ENCODE peak calls at places on chromosome 19, in nine cellular contexts. F is AG09319, D is K562, N is endodermal cell, R is colonic mucosa, G is Calu3, U is stomach, Y is right atrium auricular region, E is breast epithelium. O is an unnamed sample.

GRCh38 chr19:5993516-5994406 is 15.8 kb upstream of the RANBP3 start:
- DNase-seq in N (no peak), F (no peak), Y (peak), R (no peak), G (no peak), D (no peak), U (peak), E (no peak), O (no peak)

GRCh38 chr19:51712461-51713081 is 11.2 kb downstream of the HAS1 start:
- DNase-seq in E (no peak), N (peak), F (no peak), U (no peak), D (no peak), R (no peak), G (peak), Y (no peak), O (no peak)

GRCh38 chr19:29372461-29372860 is 153.3 kb upstream of the VSTM2B start:
- DNase-seq in Y (peak), G (no peak), D (no peak), R (no peak), N (peak), E (no peak), U (no peak), F (no peak), O (no peak)

GRCh38 chr19:41893899-41894298 is 10.9 kb downstream of the ARHGEF1 start:
- DNase-seq in D (no peak), N (peak), R (no peak), E (no peak), Y (no peak), G (no peak), U (no peak), F (no peak), O (no peak)

GRCh38 chr19:41294393-41294792 is 15.6 kb upstream of the CCDC97 start:
- DNase-seq in U (no peak), G (no peak), E (no peak), D (no peak), F (no peak), N (no peak), R (no peak), Y (no peak), O (no peak)

GRCh38 chr19:48556163-48556562 is 4.2 kb downstream of the SULT2B1 start:
- DNase-seq in Y (no peak), U (no peak), F (no peak), R (peak), N (peak), E (no peak), D (no peak), G (peak), O (no peak)

GRCh38 chr19:7562646-7563393 is 27.3 kb downstream of the PNPLA6 start:
- DNase-seq in D (peak), N (peak), G (no peak), E (no peak), U (no peak), R (no peak), Y (no peak), F (no peak), O (no peak)

GRCh38 chr19:41000310-41000737 is 9.2 kb downstream of the CYP2B6 start:
- DNase-seq in E (no peak), N (no peak), F (no peak), U (peak), Y (no peak), G (peak), D (no peak), R (peak), O (no peak)

GRCh38 chr19:42032428-42032827 is 37.6 kb downstream of the GRIK5 start:
- DNase-seq in R (no peak), E (no peak), N (peak), G (peak), F (no peak), U (no peak), D (no peak), Y (no peak), O (no peak)

GRCh38 chr19:19463348-19464117 is 51.8 kb downstream of the TSSK6 start:
- DNase-seq in U (no peak), D (no peak), F (no peak), N (no peak), R (no peak), G (no peak), E (no peak), Y (peak), O (no peak)

GRCh38 chr19:8259142-8259921 is 48.8 kb downstream of the CD320 start:
- DNase-seq in N (no peak), E (peak), R (no peak), U (no peak), D (no peak), Y (no peak), F (no peak), G (no peak), O (no peak)

GRCh38 chr19:31356587-31357314 is 7.5 kb upstream of the TSHZ3 start:
- DNase-seq in G (no peak), F (no peak), R (peak), Y (no peak), D (peak), U (no peak), N (peak), E (no peak), O (no peak)

GRCh38 chr19:14118165-14119051 is 846 bp upstream of the PRKACA start:
- DNase-seq in N (no peak), F (peak), G (no peak), R (peak), Y (peak), U (peak), D (no peak), E (peak), O (peak)

GRCh38 chr19:40576181-40576584 is 490 bp upstream of the SHKBP1 start:
- DNase-seq in U (no peak), R (no peak), Y (no peak), E (no peak), F (no peak), D (peak), G (no peak), N (peak), O (no peak)

GRCh38 chr19:50896591-50897190 is 14.5 kb downstream of the KLK4 start:
- DNase-seq in U (no peak), F (no peak), Y (no peak), D (peak), R (no peak), E (no peak), N (no peak), G (peak), O (peak)

GRCh38 chr19:29263305-29264080 is 50.5 kb upstream of the UQCRFS1 start:
- DNase-seq in R (peak), D (peak), G (peak), F (no peak), E (no peak), Y (peak), N (peak), U (peak), O (no peak)

GRCh38 chr19:42203700-42204099 is 13.8 kb downstream of the DEDD2 start:
- DNase-seq in Y (no peak), R (no peak), N (no peak), D (no peak), F (no peak), U (no peak), E (no peak), G (no peak), O (no peak)

GRCh38 chr19:52963229-52963760 is 614 bp upstream of the ZNF816 start:
- DNase-seq in F (no peak), N (peak), E (no peak), G (no peak), R (peak), Y (no peak), D (no peak), U (no peak), O (no peak)

GRCh38 chr19:19321143-19321577 is 531 bp downstream of the MAU2 start:
- DNase-seq in F (no peak), N (peak), Y (no peak), D (peak), R (peak), G (no peak), U (no peak), E (no peak), O (peak)

GRCh38 chr19:21603431-21604153 is 98.2 kb downstream of the ZNF429 start:
- DNase-seq in D (no peak), N (no peak), Y (no peak), R (no peak), U (no peak), F (no peak), E (no peak), G (no peak), O (no peak)

GRCh38 chr19:47730521-47730889 is 14.8 kb upstream of the NOP53 start:
- DNase-seq in U (no peak), E (no peak), R (no peak), G (no peak), Y (no peak), N (no peak), D (no peak), F (no peak), O (no peak)

GRCh38 chr19:41218615-41219507 is at the start of gene AXL:
- DNase-seq in F (peak), U (peak), D (peak), G (peak), R (peak), Y (peak), N (peak), E (peak), O (peak)

GRCh38 chr19:2051771-2052704 is 994 bp upstream of the MKNK2 start:
- DNase-seq in D (no peak), G (no peak), R (peak), E (no peak), F (no peak), U (peak), Y (no peak), N (no peak), O (no peak)

GRCh38 chr19:36674201-36674600 is 7.6 kb upstream of the ZNF461 start:
- DNase-seq in F (no peak), N (no peak), G (no peak), D (no peak), Y (no peak), E (no peak), R (no peak), U (no peak), O (no peak)

GRCh38 chr19:8512115-8512967 is 1.6 kb downstream of the ZNF414 start:
- DNase-seq in E (no peak), G (peak), D (peak), U (no peak), N (peak), Y (no peak), F (no peak), R (peak), O (no peak)

GRCh38 chr19:861099-861755 is 1.8 kb downstream of the CFD start:
- DNase-seq in R (no peak), D (no peak), F (no peak), Y (no peak), G (no peak), U (no peak), E (no peak), N (no peak), O (no peak)
- TF ChIP-seq CTCF in R (no peak), D (no peak), F (no peak), Y (no peak), G (no peak), U (no peak), E (no peak), N (no peak), O (no peak)

GRCh38 chr19:3879656-3880055 is 829 bp upstream of the ATCAY start:
- DNase-seq in D (no peak), R (no peak), Y (no peak), U (no peak), F (no peak), N (no peak), G (no peak), E (no peak), O (no peak)

GRCh38 chr19:3881272-3882040 is 971 bp downstream of the ATCAY start:
- DNase-seq in F (no peak), N (peak), D (no peak), E (no peak), U (no peak), R (no peak), Y (no peak), G (no peak), O (no peak)

GRCh38 chr19:3882041-3882384 is 1.5 kb downstream of the ATCAY start:
- DNase-seq in U (no peak), R (no peak), G (no peak), Y (no peak), F (no peak), N (no peak), E (no peak), D (no peak), O (no peak)

DNA sequence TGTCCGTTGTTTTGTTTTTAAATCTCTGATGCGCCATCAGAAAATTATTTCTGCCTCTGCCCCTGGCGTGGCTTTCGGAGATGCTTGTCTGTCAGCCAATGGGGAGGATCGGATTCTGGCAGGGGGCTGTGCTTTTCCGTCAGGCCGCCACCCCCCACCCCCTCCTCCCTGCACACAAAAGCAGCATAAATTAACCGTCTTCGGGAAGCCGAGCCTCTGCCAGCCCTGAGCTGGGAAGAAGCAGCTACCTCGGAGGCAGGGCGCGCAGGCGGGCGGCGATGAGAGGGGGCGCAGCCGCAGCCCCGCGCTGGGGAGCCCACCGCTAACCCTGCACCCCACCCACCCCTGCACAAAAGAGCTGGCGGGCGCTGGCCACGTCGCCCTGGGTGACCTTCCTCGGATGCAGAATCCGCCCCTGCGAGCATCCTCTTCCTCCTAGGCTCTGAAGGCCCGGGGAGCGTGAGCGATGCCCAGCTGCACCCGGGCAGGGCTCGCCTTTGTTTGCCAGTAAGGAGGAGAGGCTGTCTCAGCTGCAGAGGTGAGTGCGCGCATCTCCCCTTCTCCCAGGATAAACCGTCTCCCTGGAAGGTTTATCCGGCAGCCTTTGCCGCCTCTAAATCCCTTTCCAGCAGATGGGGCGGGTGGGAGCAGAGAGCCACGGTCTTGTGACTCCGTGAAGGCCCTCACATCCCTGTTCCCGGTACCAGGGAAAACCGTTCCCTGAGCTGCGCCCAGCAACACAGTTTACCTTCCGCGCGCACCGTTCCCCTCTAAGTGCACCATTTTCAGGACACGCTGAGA is at the start of gene ATCAY:
- DNase-seq in Y (no peak), R (no peak), F (no peak), G (no peak), U (no peak), D (no peak), N (peak), E (no peak), O (no peak)
- TF ChIP-seq CTCF in Y (no peak), R (no peak), F (no peak), G (no peak), U (no peak), D (no peak), N (no peak), E (no peak), O (no peak)

DNA sequence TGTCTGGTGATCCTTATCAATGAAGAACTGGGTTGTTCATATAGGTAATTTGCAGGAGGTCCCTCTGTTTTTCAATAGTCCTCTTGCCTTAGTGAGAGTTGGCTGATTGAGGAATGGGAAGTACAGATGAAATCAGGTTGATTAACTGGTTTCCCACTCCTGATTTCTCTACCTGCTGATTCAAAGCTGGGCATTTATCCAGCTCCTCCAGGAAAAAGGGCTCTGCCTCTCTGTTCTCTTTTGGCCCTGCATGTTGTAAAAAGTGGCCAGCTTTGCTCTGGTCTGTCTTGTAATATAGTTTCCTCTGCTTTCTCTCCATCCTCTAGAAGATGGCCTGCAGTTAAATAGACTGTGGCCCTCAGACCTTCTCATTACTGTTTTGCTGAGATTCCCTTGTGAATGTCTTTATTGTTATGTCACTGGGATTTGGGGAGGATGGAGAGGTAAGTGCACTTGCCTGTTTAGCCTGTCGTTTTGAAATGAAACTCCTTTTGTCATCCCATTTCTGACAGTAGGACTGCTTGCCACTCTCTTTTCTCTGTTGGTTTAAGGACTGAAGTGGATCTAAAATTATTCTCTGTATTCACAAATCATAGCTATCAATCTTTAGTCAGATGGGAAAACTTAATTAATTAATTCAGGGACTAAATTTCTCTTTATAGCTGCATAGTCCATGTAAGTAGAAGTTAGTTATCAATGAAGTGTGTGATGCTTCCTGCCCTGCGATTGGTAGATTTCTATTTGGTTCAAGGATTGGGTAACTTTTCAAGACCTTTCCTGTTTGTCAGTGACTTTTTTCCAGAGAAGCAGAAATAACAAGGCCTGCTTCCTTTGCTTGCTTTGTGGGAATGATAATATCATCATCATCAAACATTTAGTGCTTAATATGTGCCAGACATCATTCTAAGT is 28.5 kb downstream of the GARRE1 start:
- DNase-seq in F (no peak), U (peak), N (no peak), G (peak), R (no peak), Y (no peak), D (no peak), E (no peak), O (no peak)
- TF ChIP-seq CTCF in F (no peak), U (no peak), N (no peak), G (no peak), R (no peak), Y (no peak), D (no peak), E (no peak), O (no peak)

GRCh38 chr19:15248648-15249559 is 16.7 kb upstream of the EPHX3 start:
- DNase-seq in Y (peak), G (peak), R (peak), N (no peak), F (peak), D (no peak), U (peak), E (no peak), O (peak)
- TF ChIP-seq CTCF in Y (no peak), G (no peak), R (no peak), N (no peak), F (no peak), D (no peak), U (no peak), E (no peak), O (no peak)

GRCh38 chr19:34675919-34676318 is 1.0 kb downstream of the SCGB2B2 start:
- DNase-seq in G (no peak), D (no peak), U (no peak), R (no peak), F (no peak), E (no peak), N (no peak), Y (no peak), O (no peak)

GRCh38 chr19:34677386-34678084 is at the start of gene ZNF302:
- DNase-seq in D (peak), E (peak), Y (peak), G (peak), R (peak), N (peak), U (peak), F (peak), O (peak)

GRCh38 chr19:34676697-34677385 is at the start of gene SCGB2B2:
- DNase-seq in E (no peak), N (no peak), U (no peak), R (no peak), G (no peak), D (no peak), Y (peak), F (no peak), O (peak)

GRCh38 chr19:34673590-34673989 is 3.4 kb downstream of the SCGB2B2 start:
- DNase-seq in R (no peak), E (no peak), G (no peak), U (no peak), F (no peak), N (no peak), Y (no peak), D (no peak), O (no peak)

DNA sequence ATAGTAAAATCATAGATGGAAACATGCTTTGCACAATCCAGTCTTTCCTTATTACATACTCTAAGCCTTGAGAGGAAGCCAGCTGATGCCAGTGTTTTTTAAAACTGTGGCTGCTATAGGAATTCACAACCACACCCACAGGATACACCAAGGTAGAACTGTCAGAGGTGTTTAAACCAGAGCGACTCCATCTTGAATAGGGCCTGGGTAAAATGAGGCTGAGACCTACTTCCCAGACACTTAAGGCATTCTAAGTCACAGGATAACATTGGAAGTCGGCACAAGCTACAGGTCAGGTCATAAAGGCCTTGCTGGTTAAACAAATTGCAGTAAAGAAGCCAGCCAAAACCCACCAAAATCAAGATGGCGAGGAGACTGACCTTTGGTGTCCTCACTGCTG is 1.7 kb downstream of the SCGB2B2 start:
- DNase-seq in U (no peak), G (no peak), Y (no peak), E (no peak), R (no peak), D (no peak), F (no peak), N (no peak), O (no peak)
- TF ChIP-seq CTCF in U (no peak), G (no peak), Y (no peak), E (no peak), R (no peak), D (no peak), F (no peak), N (no peak), O (no peak)

DNA sequence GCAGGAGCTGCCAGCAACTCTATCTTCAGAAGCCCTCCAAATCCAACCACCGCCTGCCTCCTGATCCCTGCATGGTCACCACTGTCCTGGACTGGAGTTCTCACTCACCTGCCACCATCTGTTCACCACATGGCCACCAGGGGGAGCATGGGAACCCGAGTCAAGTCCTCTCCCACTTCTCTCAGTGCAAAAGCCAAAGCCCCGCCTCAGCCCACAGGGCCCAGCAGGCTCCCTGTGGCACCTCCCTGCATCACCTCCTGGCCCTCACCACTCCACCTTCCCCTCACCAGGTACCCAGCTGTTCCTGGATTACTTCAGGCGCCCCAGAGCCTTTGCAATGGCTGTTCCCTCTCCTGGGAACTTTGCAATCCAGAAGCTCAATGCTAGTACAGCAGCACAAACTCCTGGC is 5.3 kb downstream of the DHPS start:
- DNase-seq in Y (peak), R (peak), G (peak), E (peak), U (peak), D (peak), F (no peak), N (peak), O (no peak)
- TF ChIP-seq CTCF in Y (peak), R (peak), G (peak), E (peak), U (no peak), D (peak), F (peak), N (peak), O (peak)

O was measured in retinal pigment epithelial cell.